ENCODE peak calls at places on chromosomes 3 and 15, in seven cellular contexts. One of them, this sample, is unnamed.

GRCh38 chr15:42491540-42492225 is 742 bp upstream of the ZNF106 start:
- DNase-seq in NCI-H1092: no peak
- DNase-seq in epithelial cell of esophagus: peak
- DNase-seq in NCI-H524 treated with DMSO at 0.1 percent for 48 hours: no peak
- DNase-seq in foreskin keratinocyte: peak
- DNase-seq in stomach: no peak
- DNase-seq in activated naive CD4-positive, alpha-beta T cell: no peak
- DNase-seq in this sample: no peak

GRCh38 chr3:158935846-158936245 is 134.0 kb downstream of the MFSD1 start:
- DNase-seq in NCI-H1092: no peak
- DNase-seq in epithelial cell of esophagus: peak
- DNase-seq in NCI-H524 treated with DMSO at 0.1 percent for 48 hours: no peak
- DNase-seq in foreskin keratinocyte: no peak
- DNase-seq in stomach: no peak
- DNase-seq in activated naive CD4-positive, alpha-beta T cell: no peak
- DNase-seq in this sample: no peak

GRCh38 chr3:193780810-193781472 is 187.9 kb downstream of the OPA1 start:
- DNase-seq in NCI-H1092: no peak
- DNase-seq in epithelial cell of esophagus: peak
- DNase-seq in NCI-H524 treated with DMSO at 0.1 percent for 48 hours: no peak
- DNase-seq in foreskin keratinocyte: peak
- DNase-seq in stomach: peak
- DNase-seq in activated naive CD4-positive, alpha-beta T cell: peak
- DNase-seq in this sample: peak

GRCh38 chr3:11364181-11364580 is 92.0 kb downstream of the ATG7 start:
- DNase-seq in NCI-H1092: no peak
- DNase-seq in epithelial cell of esophagus: no peak
- DNase-seq in NCI-H524 treated with DMSO at 0.1 percent for 48 hours: no peak
- DNase-seq in foreskin keratinocyte: no peak
- DNase-seq in stomach: no peak
- DNase-seq in activated naive CD4-positive, alpha-beta T cell: no peak
- DNase-seq in this sample: no peak

GRCh38 chr3:98722389-98722788 is 40.8 kb upstream of the ST3GAL6 start:
- DNase-seq in NCI-H1092: no peak
- DNase-seq in epithelial cell of esophagus: peak
- DNase-seq in NCI-H524 treated with DMSO at 0.1 percent for 48 hours: no peak
- DNase-seq in foreskin keratinocyte: no peak
- DNase-seq in stomach: no peak
- DNase-seq in activated naive CD4-positive, alpha-beta T cell: no peak
- DNase-seq in this sample: no peak

GRCh38 chr3:23256741-23257435 is 53.8 kb downstream of the UBE2E2 start:
- DNase-seq in NCI-H1092: no peak
- DNase-seq in epithelial cell of esophagus: no peak
- DNase-seq in NCI-H524 treated with DMSO at 0.1 percent for 48 hours: no peak
- DNase-seq in foreskin keratinocyte: no peak
- DNase-seq in stomach: no peak
- DNase-seq in activated naive CD4-positive, alpha-beta T cell: no peak
- DNase-seq in this sample: no peak

GRCh38 chr15:31338879-31339557 is 12.4 kb downstream of the KLF13 start:
- DNase-seq in NCI-H1092: peak
- DNase-seq in epithelial cell of esophagus: no peak
- DNase-seq in NCI-H524 treated with DMSO at 0.1 percent for 48 hours: no peak
- DNase-seq in foreskin keratinocyte: no peak
- DNase-seq in stomach: no peak
- DNase-seq in activated naive CD4-positive, alpha-beta T cell: no peak
- DNase-seq in this sample: peak

GRCh38 chr3:39220551-39221530 is 28.4 kb upstream of the XIRP1 start:
- DNase-seq in NCI-H1092: no peak
- DNase-seq in epithelial cell of esophagus: no peak
- DNase-seq in NCI-H524 treated with DMSO at 0.1 percent for 48 hours: no peak
- DNase-seq in foreskin keratinocyte: no peak
- DNase-seq in stomach: no peak
- DNase-seq in activated naive CD4-positive, alpha-beta T cell: no peak
- DNase-seq in this sample: no peak

GRCh38 chr3:52396907-52397591 is 47.9 kb downstream of the SEMA3G start:
- DNase-seq in NCI-H1092: no peak
- DNase-seq in epithelial cell of esophagus: no peak
- DNase-seq in NCI-H524 treated with DMSO at 0.1 percent for 48 hours: no peak
- DNase-seq in foreskin keratinocyte: no peak
- DNase-seq in stomach: no peak
- DNase-seq in activated naive CD4-positive, alpha-beta T cell: no peak
- DNase-seq in this sample: no peak

GRCh38 chr3:140128217-140129137 is 193.5 kb downstream of the CLSTN2 start:
- DNase-seq in NCI-H1092: peak
- DNase-seq in epithelial cell of esophagus: peak
- DNase-seq in NCI-H524 treated with DMSO at 0.1 percent for 48 hours: peak
- DNase-seq in foreskin keratinocyte: no peak
- DNase-seq in stomach: peak
- DNase-seq in activated naive CD4-positive, alpha-beta T cell: no peak
- DNase-seq in this sample: peak

GRCh38 chr3:12966847-12967750 is 106.1 kb downstream of the IQSEC1 start:
- DNase-seq in NCI-H1092: no peak
- DNase-seq in epithelial cell of esophagus: peak
- DNase-seq in NCI-H524 treated with DMSO at 0.1 percent for 48 hours: no peak
- DNase-seq in foreskin keratinocyte: no peak
- DNase-seq in stomach: no peak
- DNase-seq in activated naive CD4-positive, alpha-beta T cell: peak
- DNase-seq in this sample: no peak

GRCh38 chr3:58217209-58217811 is 6.5 kb upstream of the DNASE1L3 start:
- DNase-seq in NCI-H1092: peak
- DNase-seq in epithelial cell of esophagus: peak
- DNase-seq in NCI-H524 treated with DMSO at 0.1 percent for 48 hours: peak
- DNase-seq in foreskin keratinocyte: peak
- DNase-seq in stomach: peak
- DNase-seq in activated naive CD4-positive, alpha-beta T cell: peak
- DNase-seq in this sample: peak

GRCh38 chr3:194279106-194279505 is 72.0 kb downstream of the CPN2 start:
- DNase-seq in NCI-H1092: no peak
- DNase-seq in epithelial cell of esophagus: no peak
- DNase-seq in NCI-H524 treated with DMSO at 0.1 percent for 48 hours: no peak
- DNase-seq in foreskin keratinocyte: no peak
- DNase-seq in stomach: no peak
- DNase-seq in activated naive CD4-positive, alpha-beta T cell: no peak
- DNase-seq in this sample: no peak

This sample was measured in BE2C.